ENCODE peak calls at places on chromosome 4, in five cellular contexts. X, K, E, G and S are unnamed samples.

GRCh38 chr4:6598641-6599040 is 23.7 kb downstream of the MAN2B2 start:
- DNase-seq in X (no peak), K (no peak), E (no peak), G (no peak), S (no peak)

GRCh38 chr4:147287588-147287890 is 193.4 kb upstream of the EDNRA start:
- DNase-seq in X (no peak), K (no peak), E (no peak), G (no peak), S (no peak)

GRCh38 chr4:139575072-139575471 is 19.1 kb upstream of the SETD7 start:
- DNase-seq in X (no peak), K (no peak), E (no peak), G (no peak), S (no peak)

GRCh38 chr4:5953003-5953951 is 60.4 kb upstream of the CRMP1 start:
- DNase-seq in X (no peak), K (no peak), E (no peak), G (no peak), S (no peak)

GRCh38 chr4:56909083-56909981 is 1.6 kb downstream of the REST start:
- DNase-seq in X (peak; percentile 54), K (peak; percentile 64), E (no peak), G (peak; percentile 28), S (peak; percentile 33)

GRCh38 chr4:134278675-134279074 is 77.1 kb upstream of the PABPC4L start:
- DNase-seq in X (no peak), K (no peak), E (no peak), G (no peak), S (no peak)

GRCh38 chr4:69095301-69095731 is 958 bp upstream of the UGT2B7 start:
- DNase-seq in X (no peak), K (peak; percentile 90), E (no peak), G (peak; percentile 89), S (peak; percentile 37)

GRCh38 chr4:139857021-139857420 is 191.4 kb downstream of the MGST2 start:
- DNase-seq in X (no peak), K (peak; percentile 29), E (no peak), G (peak; percentile 77), S (no peak)

GRCh38 chr4:106273831-106274230 is 42.2 kb downstream of the TBCK start:
- DNase-seq in X (no peak), K (peak; percentile 65), E (no peak), G (no peak), S (no peak)

GRCh38 chr4:169620846-169621228 is 459 bp downstream of the CLCN3 start:
- DNase-seq in X (peak; percentile 48), K (peak; percentile 64), E (no peak), G (peak; percentile 16), S (peak; percentile 2)

GRCh38 chr4:149973181-149973580 is 105.1 kb upstream of the DCLK2 start:
- DNase-seq in X (no peak), K (no peak), E (no peak), G (no peak), S (no peak)

GRCh38 chr4:88185916-88186315 is 27.5 kb upstream of the ABCG2 start:
- DNase-seq in X (no peak), K (no peak), E (no peak), G (no peak), S (no peak)

GRCh38 chr4:59994118-59994517 is 1206.0 kb upstream of the ADGRL3 start:
- DNase-seq in X (no peak), K (no peak), E (peak; percentile 3), G (peak; percentile 2), S (peak; percentile 1)

GRCh38 chr4:172786039-172786792 is 382.4 kb upstream of the GALNT7 start:
- DNase-seq in X (no peak), K (no peak), E (no peak), G (no peak), S (no peak)

GRCh38 chr4:164949448-164950118 is 27.9 kb downstream of the TRIM61 start:
- DNase-seq in X (no peak), K (no peak), E (no peak), G (no peak), S (no peak)

GRCh38 chr4:107077192-107077591 is 41.1 kb upstream of the DKK2 start:
- DNase-seq in X (no peak), K (no peak), E (no peak), G (no peak), S (no peak)

GRCh38 chr4:153297116-153297515 is 47.4 kb upstream of the MND1 start:
- DNase-seq in X (no peak), K (no peak), E (no peak), G (no peak), S (no peak)

GRCh38 chr4:135564090-135564489 is 1362.5 kb upstream of the PABPC4L start:
- DNase-seq in X (no peak), K (no peak), E (no peak), G (no peak), S (no peak)

GRCh38 chr4:153755186-153755585 is 4.6 kb downstream of the RNF175 start:
- DNase-seq in X (no peak), K (no peak), E (no peak), G (no peak), S (no peak)

GRCh38 chr4:185846550-185847210 is 34.7 kb upstream of the SORBS2 start:
- DNase-seq in X (no peak), K (no peak), E (no peak), G (no peak), S (no peak)

GRCh38 chr4:168208957-168209614 is 109.5 kb downstream of the DDX60 start:
- DNase-seq in X (no peak), K (no peak), E (no peak), G (no peak), S (no peak)

GRCh38 chr4:144667500-144667899 is 21.5 kb downstream of the HHIP start:
- DNase-seq in X (no peak), K (peak; percentile 72), E (no peak), G (no peak), S (no peak)

GRCh38 chr4:83905952-83906351 is 370.0 kb downstream of the GPAT3 start:
- DNase-seq in X (peak; percentile 26), K (no peak), E (no peak), G (peak; percentile 3), S (no peak)

GRCh38 chr4:73450398-73451004 is 14.5 kb downstream of the AFP start:
- DNase-seq in X (peak; percentile 62), K (no peak), E (no peak), G (no peak), S (peak; percentile 73)

GRCh38 chr4:56857601-56858301 is 36.2 kb upstream of the SPINK2 start:
- DNase-seq in X (no peak), K (no peak), E (no peak), G (no peak), S (no peak)

GRCh38 chr4:47694322-47694721 is 143.5 kb downstream of the CORIN start:
- DNase-seq in X (no peak), K (no peak), E (no peak), G (no peak), S (no peak)

GRCh38 chr4:36573441-36573840 is 292.0 kb downstream of the DTHD1 start:
- DNase-seq in X (no peak), K (no peak), E (no peak), G (no peak), S (no peak)

GRCh38 chr4:6591305-6591704 is 16.3 kb downstream of the MAN2B2 start:
- DNase-seq in X (peak; percentile 71), K (no peak), E (no peak), G (no peak), S (no peak)

GRCh38 chr4:30208731-30209435 is 511.3 kb upstream of the PCDH7 start:
- DNase-seq in X (no peak), K (no peak), E (no peak), G (no peak), S (peak; percentile 46)

DNA sequence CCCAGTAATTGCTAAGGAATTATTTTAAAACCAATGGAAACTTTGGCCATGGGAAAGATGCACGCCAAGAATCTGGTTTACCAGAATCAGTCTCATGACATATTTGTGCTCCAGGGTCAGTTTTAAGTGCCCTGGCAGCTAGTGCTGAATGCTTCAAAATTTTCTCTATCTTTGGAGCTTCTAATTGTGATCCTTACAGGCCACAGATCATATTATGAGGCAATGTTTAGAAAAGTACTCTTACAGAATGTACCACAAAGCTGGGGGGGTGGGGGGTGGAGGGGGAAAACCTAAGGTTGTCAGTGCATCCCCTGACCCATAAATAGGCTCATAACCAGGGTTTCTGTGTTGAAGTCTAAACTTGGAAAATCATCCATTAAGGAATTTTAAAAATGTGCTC is 514.5 kb downstream of the INPP4B start:
- DNase-seq in X (no peak), K (no peak), E (no peak), G (no peak), S (no peak)
- H3K4me2 ChIP-seq in X (no peak overlapping the region), K (no peak overlapping the region), E (no peak overlapping the region), G (no peak overlapping the region), S (no peak overlapping the region)

DNA sequence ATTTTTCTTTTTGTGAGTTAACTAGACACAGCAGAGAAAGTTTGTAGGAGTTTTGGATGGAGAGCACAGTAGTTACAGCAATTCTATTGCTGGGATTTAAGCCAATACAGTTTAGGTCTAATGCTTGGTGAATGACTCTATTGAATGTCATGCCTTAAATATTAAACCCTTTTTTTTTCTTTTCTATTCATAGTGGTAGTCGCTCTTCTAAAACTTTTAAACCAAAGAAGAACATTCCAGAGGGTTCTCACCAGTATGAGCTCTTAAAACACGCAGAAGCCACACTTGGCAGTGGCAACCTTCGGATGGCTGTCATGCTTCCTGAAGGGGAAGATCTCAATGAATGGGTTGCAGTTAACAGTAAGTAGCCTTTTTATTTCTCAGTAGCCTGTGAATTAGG is 34.8 kb upstream of the DCK start:
- DNase-seq in X (no peak), K (no peak), E (no peak), G (no peak), S (no peak)
- TF ChIP-seq JUN in X (no peak), K (no peak), E (no peak), G (no peak), S (no peak)

GRCh38 chr4:116101321-116101720 is 984.1 kb downstream of the TRAM1L1 start:
- DNase-seq in X (no peak), K (no peak), E (no peak), G (no peak), S (no peak)
- H3K4me2 ChIP-seq in X (no peak overlapping the region), K (no peak overlapping the region), E (no peak overlapping the region), G (no peak overlapping the region), S (no peak overlapping the region)

GRCh38 chr4:179536694-179537093 is 2094.5 kb upstream of the AGA start:
- DNase-seq in X (no peak), K (no peak), E (no peak), G (no peak), S (no peak)
- TF ChIP-seq JUN in X (no peak), K (no peak), E (no peak), G (no peak), S (no peak)

DNA sequence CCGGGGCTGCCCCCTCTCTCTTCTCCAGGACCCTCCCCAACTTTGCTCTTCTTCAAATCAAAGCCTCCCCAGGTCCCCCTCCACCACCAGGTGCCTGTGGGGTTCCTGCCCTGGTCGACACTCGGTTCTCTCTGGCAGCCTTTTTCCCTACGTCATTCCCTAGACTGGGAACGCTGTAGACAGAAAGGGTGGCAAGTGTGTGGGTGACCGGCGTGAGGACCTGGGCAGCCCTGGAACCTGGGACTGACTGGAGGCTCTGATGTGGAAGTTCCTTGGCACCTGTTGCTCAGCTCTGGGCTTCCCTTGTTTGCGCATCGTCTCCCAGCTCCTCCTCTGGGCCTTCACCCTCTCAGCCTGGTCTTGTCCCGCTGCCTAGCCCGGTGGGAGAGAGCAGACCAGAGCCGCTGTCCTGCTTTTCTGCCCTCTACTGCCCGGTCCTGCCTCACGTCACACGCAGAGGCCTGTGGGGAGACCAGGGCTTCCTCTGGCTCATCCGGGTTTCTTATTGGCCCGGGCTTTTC is 1.3 kb downstream of the TACC3 start:
- DNase-seq in X (no peak), K (no peak), E (no peak), G (no peak), S (no peak)
- H3K4me2 ChIP-seq in X (peak overlapping the region; percentile 77), K (peak overlapping the region; percentile 78), E (peak overlapping the region; percentile 85), G (peak overlapping the region; percentile 94), S (peak overlapping the region; percentile 89)